ENCODE peak calls at places on chromosome 11, in five cellular contexts. K, I, P, R and N are unnamed samples. For H3K4me1, the result is how much of the 10 kb centered on the place peaks cover.

GRCh38 chr11:66851698-66852465 is 5.0 kb upstream of the LRFN4 start:
- DNase-seq in K (no peak), I (peak), P (no peak), R (peak), N (no peak)

GRCh38 chr11:56932572-56933235 is 56.0 kb upstream of the OR5AK2 start:
- DNase-seq in K (no peak), I (no peak), P (no peak), R (peak), N (no peak)

GRCh38 chr11:43561832-43562231 is 118.7 kb upstream of the HSD17B12 start:
- DNase-seq in K (no peak), I (no peak), P (no peak), R (no peak), N (no peak)

GRCh38 chr11:75475767-75476650 is 43.0 kb upstream of the KLHL35 start:
- DNase-seq in K (peak), I (peak), P (no peak), R (peak), N (no peak)

GRCh38 chr11:108343714-108344113 is 120.8 kb downstream of the ATM start:
- DNase-seq in K (no peak), I (no peak), P (no peak), R (no peak), N (no peak)

GRCh38 chr11:59463176-59463575 is 6.4 kb downstream of the OR4D6 start:
- DNase-seq in K (no peak), I (no peak), P (no peak), R (peak), N (no peak)

GRCh38 chr11:38191101-38191500 is 1593.1 kb upstream of the RAG2 start:
- DNase-seq in K (no peak), I (no peak), P (no peak), R (no peak), N (no peak)

GRCh38 chr11:95081412-95081811 is 8.2 kb upstream of the ENDOD1 start:
- DNase-seq in K (peak), I (no peak), P (no peak), R (no peak), N (no peak)

GRCh38 chr11:26949846-26950245 is 44.1 kb upstream of the FIBIN start:
- DNase-seq in K (no peak), I (no peak), P (no peak), R (peak), N (no peak)

GRCh38 chr11:125724125-125724524 is 22.0 kb upstream of the PATE1 start:
- DNase-seq in K (no peak), I (no peak), P (no peak), R (peak), N (peak)

GRCh38 chr11:60334005-60334620 is 7.1 kb downstream of the MS4A6E start:
- DNase-seq in K (peak), I (no peak), P (peak), R (peak), N (peak)

GRCh38 chr11:1088927-1089737 is 14.5 kb downstream of the MUC2 start:
- DNase-seq in K (no peak), I (peak), P (no peak), R (no peak), N (no peak)

GRCh38 chr11:68840661-68841653 is 759 bp downstream of the CPT1A start:
- DNase-seq in K (peak), I (peak), P (peak), R (peak), N (no peak)

GRCh38 chr11:68373810-68374501 is 61.6 kb downstream of the LRP5 start:
- DNase-seq in K (peak), I (no peak), P (no peak), R (peak), N (no peak)

DNA sequence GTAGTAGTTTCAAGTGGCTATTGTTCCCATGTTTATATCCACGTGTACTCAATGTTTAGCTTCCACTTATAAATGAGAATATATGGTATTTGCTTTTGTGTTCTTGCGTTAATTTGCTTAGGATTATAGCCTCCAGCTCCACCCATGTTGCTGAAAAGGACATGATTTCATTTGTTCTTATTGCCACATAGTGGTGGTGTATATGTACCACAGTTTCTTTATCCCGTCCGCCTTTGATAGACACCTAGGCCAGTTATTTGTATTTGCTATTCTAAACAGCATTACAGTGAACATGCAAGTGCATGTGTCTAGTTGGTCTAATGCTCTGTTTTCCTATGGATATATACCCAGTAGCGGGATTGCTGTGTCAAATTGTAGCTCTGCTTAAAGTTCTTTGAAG is 6.8 kb downstream of the OR51B2 start:
- DNase-seq in K (no peak), I (no peak), P (no peak), R (peak), N (no peak)
- H3K4me3 ChIP-seq in K (no peak), I (no peak), P (no peak), R (no peak), N (no peak)

DNA sequence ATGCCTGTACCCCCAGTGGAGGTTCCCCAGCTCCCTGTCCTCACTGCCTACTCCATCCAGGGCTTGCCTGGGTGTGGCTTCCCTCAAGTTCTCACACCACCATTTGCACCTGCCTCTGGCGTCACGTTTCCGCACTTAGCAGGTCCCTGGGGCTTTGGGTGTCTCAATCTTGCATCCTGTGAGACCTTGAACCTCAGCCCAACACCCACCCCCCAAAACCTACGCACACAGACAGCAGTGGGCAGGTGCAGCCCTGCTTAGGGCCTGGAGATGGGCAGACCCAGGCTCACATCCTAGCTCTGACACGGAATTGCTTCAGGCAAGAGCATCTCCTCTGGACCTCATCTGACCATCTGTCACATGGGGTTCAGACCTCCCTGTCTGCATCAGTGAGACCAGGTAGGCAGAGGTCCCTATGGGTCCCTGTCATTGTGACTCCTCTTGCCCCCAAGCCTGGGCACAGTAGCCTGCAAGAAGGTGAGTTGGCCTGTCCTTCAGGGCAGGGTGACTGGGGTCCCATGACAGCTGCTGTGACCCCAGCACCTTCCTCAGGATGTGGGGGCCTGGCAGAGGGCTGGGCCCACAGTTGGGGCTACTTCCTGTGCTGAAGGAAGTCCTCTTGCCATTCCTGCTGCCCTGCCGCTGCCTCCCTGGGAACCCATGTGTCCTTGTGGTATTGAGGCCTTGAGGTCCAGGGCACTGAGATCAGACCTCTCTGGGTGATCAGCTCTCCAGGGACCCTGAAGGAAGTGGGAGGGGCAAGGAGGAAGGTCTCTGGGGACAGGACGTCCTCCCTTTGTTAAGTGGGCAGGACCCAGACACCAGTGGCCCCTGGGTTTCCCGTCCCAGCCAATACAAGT is 2.0 kb downstream of the SIPA1 start:
- DNase-seq in K (no peak), I (peak), P (no peak), R (no peak), N (peak)
- H3K4me1 ChIP-seq in K (under half), I (under half), P (under half), R (under half), N (half or more)

DNA sequence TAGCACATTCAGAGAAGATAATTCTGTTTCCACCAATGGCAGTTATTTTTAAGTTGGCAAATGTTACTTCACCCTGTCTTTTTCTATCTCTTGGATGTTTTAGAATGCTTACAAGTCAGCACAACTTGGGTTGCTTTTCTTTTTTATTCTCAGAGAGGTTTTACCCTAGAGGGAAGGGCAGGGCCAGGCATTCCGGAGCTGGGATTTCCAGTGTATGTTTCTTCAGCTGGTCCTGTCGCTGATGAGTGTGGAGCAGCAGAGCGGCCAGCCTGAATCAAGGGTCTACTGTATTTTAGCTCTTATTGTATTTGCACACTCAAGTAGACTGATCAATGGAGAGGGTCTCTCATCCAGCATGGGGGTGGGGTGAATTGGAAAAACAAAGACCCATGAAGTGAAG is 162.4 kb upstream of the ARHGAP20 start:
- DNase-seq in K (peak), I (no peak), P (no peak), R (no peak), N (no peak)
- H3K27ac ChIP-seq in K (no peak), I (no peak), P (no peak), R (no peak), N (no peak)

GRCh38 chr11:30348035-30348434 is 25.1 kb downstream of the ARL14EP start:
- DNase-seq in K (no peak), I (no peak), P (no peak), R (no peak), N (no peak)

GRCh38 chr11:30344085-30344484 is 21.2 kb downstream of the ARL14EP start:
- DNase-seq in K (no peak), I (no peak), P (no peak), R (no peak), N (no peak)

GRCh38 chr11:30342736-30343166 is 19.8 kb downstream of the ARL14EP start:
- DNase-seq in K (no peak), I (no peak), P (no peak), R (no peak), N (no peak)

GRCh38 chr11:30345644-30346043 is 22.7 kb downstream of the ARL14EP start:
- DNase-seq in K (no peak), I (no peak), P (no peak), R (no peak), N (no peak)

DNA sequence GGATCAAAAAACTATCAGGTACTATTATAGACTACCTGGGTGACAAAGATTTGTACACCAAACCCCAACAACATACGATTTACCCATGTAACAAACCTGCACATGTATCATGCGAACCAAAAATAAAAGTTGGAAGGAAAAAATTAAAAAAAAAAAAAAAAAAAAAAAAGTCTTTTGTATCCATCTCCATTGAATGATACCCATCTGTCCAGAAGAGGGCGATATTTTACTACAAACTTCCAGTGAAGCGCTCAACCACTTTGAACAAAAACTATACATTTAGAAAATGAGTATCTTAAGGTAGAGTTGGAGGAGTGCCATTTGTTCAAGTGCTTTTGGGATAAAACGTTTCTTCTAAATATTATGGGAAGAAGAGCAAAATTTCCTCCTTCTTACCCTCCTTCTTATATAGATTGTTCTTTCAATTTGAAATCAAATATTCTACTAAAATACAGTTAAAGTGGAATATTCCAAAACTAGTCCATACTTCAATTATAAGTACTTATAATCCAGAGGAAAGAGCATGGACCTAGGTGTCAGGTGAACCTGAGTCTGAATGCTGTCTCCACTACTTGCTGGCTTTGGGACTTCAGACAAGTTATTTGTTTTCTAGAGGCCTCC is 23.3 kb downstream of the ARL14EP start:
- DNase-seq in K (no peak), I (no peak), P (no peak), R (peak), N (peak)
- H3K4me3 ChIP-seq in K (no peak), I (no peak), P (no peak), R (no peak), N (no peak)

GRCh38 chr11:7186190-7186589 is 65.5 kb upstream of the SYT9 start:
- DNase-seq in K (no peak), I (no peak), P (no peak), R (peak), N (no peak)
- H3K4me1 ChIP-seq in K (under half), I (under half), P (under half), R (under half), N (under half)